ENCODE peak calls at places on chromosomes 3 and 15, in ten cellular contexts. C is ACHN; R is hepatocyte; V is activated CD4-positive, alpha-beta T cell treated with anti-CD3 and anti-CD28 coated beads, Interleukin-2, amount 50 U/mL, for 24 hours; F is right cardiac atrium; J is anterior cingulate cortex; B is lung; Q is foreskin fibroblast; K is stimulated activated effector memory CD8-positive, alpha-beta T cell treated with anti-CD3 and anti-CD28 coated beads, Interleukin-12 subunit alpha, Interleukin-12 subunit beta, amount 100 ng/mL, for 72 hours; Y is activated CD8-positive, alpha-beta memory T cell treated with anti-CD3 and anti-CD28 coated beads, Interleukin-2, amount 50 U/mL, for 4 hours. A is an unnamed sample.

GRCh38 chr15:32029409-32029861 is 880 bp upstream of the CHRNA7 start:
- DNase-seq in C (peak; percentile 6), Q (no peak), Y (no peak), B (no peak), R (peak; percentile 74), K (no peak), V (no peak), J (no peak), F (no peak), A (peak; percentile 35)

GRCh38 chr15:66080791-66081475 is 172.6 kb downstream of the MEGF11 start:
- DNase-seq in F (no peak), B (no peak), R (peak; percentile 84), Q (peak; percentile 51), J (peak; percentile 23), V (no peak), K (no peak), C (peak; percentile 70), Y (no peak), A (peak; percentile 71)

GRCh38 chr3:165491487-165491886 is 295.3 kb upstream of the SLITRK3 start:
- DNase-seq in F (no peak), R (no peak), Q (no peak), J (no peak), B (no peak), V (no peak), K (no peak), C (no peak), Y (no peak), A (no peak)

GRCh38 chr3:144029769-144030168 is 58.1 kb downstream of the DIPK2A start:
- DNase-seq in J (no peak), R (no peak), B (no peak), Q (no peak), Y (no peak), K (no peak), C (no peak), V (no peak), F (no peak), A (no peak)

GRCh38 chr15:85756411-85757072 is 38.2 kb downstream of the KLHL25 start:
- DNase-seq in Y (no peak), B (no peak), Q (no peak), J (no peak), C (no peak), R (no peak), K (no peak), F (no peak), V (no peak), A (no peak)

GRCh38 chr3:186589856-186590579 is 19.5 kb downstream of the DNAJB11 start:
- DNase-seq in F (no peak), Q (peak; percentile 33), Y (no peak), B (peak; percentile 42), C (no peak), J (no peak), K (no peak), R (no peak), V (no peak), A (peak; percentile 89)

GRCh38 chr3:197350446-197350845 is 52.0 kb upstream of the DLG1 start:
- DNase-seq in J (no peak), V (no peak), K (no peak), F (no peak), Q (no peak), B (no peak), R (no peak), Y (no peak), C (no peak), A (no peak)

GRCh38 chr3:127375151-127375937 is 87.5 kb upstream of the PRR20G start:
- DNase-seq in C (no peak), Q (no peak), K (no peak), J (no peak), Y (no peak), R (no peak), B (no peak), V (no peak), F (no peak), A (no peak)

GRCh38 chr3:177977381-177978158 is 558.7 kb upstream of the KCNMB2 start:
- DNase-seq in Y (no peak), V (no peak), C (peak; percentile 48), R (no peak), F (no peak), Q (peak; percentile 91), B (no peak), K (no peak), J (no peak), A (no peak)

GRCh38 chr3:179653777-179654117 is 907 bp downstream of the USP13 start:
- DNase-seq in Q (no peak), R (peak; percentile 30), B (no peak), J (no peak), V (no peak), F (peak; percentile 23), C (peak; percentile 9), K (no peak), Y (peak; percentile 27), A (no peak)

GRCh38 chr3:188689101-188689574 is 482.6 kb upstream of the TPRG1 start:
- DNase-seq in K (no peak), V (no peak), B (no peak), Q (peak; percentile 55), J (no peak), R (no peak), C (no peak), Y (no peak), F (peak; percentile 27), A (no peak)

GRCh38 chr3:16905704-16906103 is 20.9 kb downstream of the PLCL2 start:
- DNase-seq in R (no peak), V (no peak), K (no peak), Y (no peak), Q (no peak), B (no peak), J (no peak), C (no peak), F (no peak), A (no peak)

GRCh38 chr15:36177590-36178281 is 401.7 kb upstream of the CDIN1 start:
- DNase-seq in K (no peak), C (no peak), B (no peak), F (no peak), Y (no peak), J (no peak), R (peak; percentile 48), V (no peak), Q (peak; percentile 34), A (peak; percentile 34)

GRCh38 chr15:84890670-84891147 is 6.2 kb downstream of the SLC28A1 start:
- DNase-seq in F (no peak), V (no peak), C (no peak), Q (no peak), R (no peak), Y (no peak), J (no peak), B (no peak), K (no peak), A (peak; percentile 93)

GRCh38 chr3:56885461-56885860 is 83.7 kb upstream of the ARHGEF3 start:
- DNase-seq in Y (no peak), F (no peak), Q (no peak), V (no peak), J (no peak), B (no peak), R (no peak), C (no peak), K (no peak), A (no peak)

GRCh38 chr15:68552344-68552743 is 26.4 kb upstream of the CORO2B start:
- DNase-seq in K (peak; percentile 38), J (no peak), F (no peak), Q (no peak), V (no peak), Y (no peak), C (no peak), R (no peak), B (peak; percentile 18), A (no peak)

GRCh38 chr3:135516143-135516542 is 449.4 kb upstream of the PPP2R3A start:
- DNase-seq in V (no peak), C (no peak), Y (no peak), K (no peak), R (no peak), Q (peak; percentile 43), B (no peak), F (no peak), J (no peak), A (no peak)

GRCh38 chr3:32399030-32399620 is 7.5 kb downstream of the CMTM7 start:
- DNase-seq in Y (no peak), R (peak; percentile 67), J (no peak), V (peak; percentile 43), B (no peak), C (peak; percentile 65), K (peak; percentile 63), Q (no peak), F (no peak), A (peak; percentile 59)

GRCh38 chr15:31161990-31162389 is 60.5 kb upstream of the TRPM1 start:
- DNase-seq in K (no peak), Y (no peak), C (no peak), B (no peak), Q (no peak), R (no peak), J (no peak), V (no peak), F (no peak), A (no peak)

GRCh38 chr3:189677667-189678066 is 46.5 kb downstream of the TP63 start:
- DNase-seq in Q (no peak), B (no peak), K (no peak), V (no peak), C (no peak), F (no peak), R (no peak), J (no peak), Y (no peak), A (no peak)

GRCh38 chr3:156211583-156211982 is 91.2 kb downstream of the KCNAB1 start:
- DNase-seq in F (no peak), B (no peak), R (no peak), J (no peak), Q (peak; percentile 31), V (no peak), C (no peak), K (no peak), Y (no peak), A (no peak)

GRCh38 chr3:47016934-47017435 is 37.5 kb downstream of the NBEAL2 start:
- DNase-seq in C (peak; percentile 54), R (no peak), Y (peak; percentile 41), J (no peak), B (no peak), K (peak; percentile 66), Q (peak; percentile 80), V (no peak), F (no peak), A (peak; percentile 43)

GRCh38 chr3:117234321-117234720 is 524.7 kb downstream of the TUSC7 start:
- DNase-seq in C (no peak), R (no peak), K (no peak), B (no peak), J (no peak), Y (no peak), Q (no peak), V (no peak), F (no peak), A (no peak)

GRCh38 chr3:187909871-187910270 is 164.6 kb upstream of the BCL6 start:
- DNase-seq in B (no peak), F (no peak), V (no peak), C (no peak), K (no peak), R (no peak), Q (no peak), J (no peak), Y (no peak), A (no peak)

GRCh38 chr3:37014620-37015019 is 21.3 kb downstream of the MLH1 start:
- DNase-seq in R (peak; percentile 8), F (peak; percentile 51), C (no peak), Y (no peak), V (no peak), K (no peak), J (no peak), B (no peak), Q (no peak), A (peak; percentile 22)

GRCh38 chr3:56303508-56303907 is 164.8 kb downstream of the ERC2 start:
- DNase-seq in J (no peak), V (no peak), R (peak; percentile 67), K (no peak), Q (peak; percentile 10), B (no peak), Y (no peak), F (peak; percentile 19), C (peak; percentile 35), A (peak; percentile 2)

GRCh38 chr15:43204016-43204901 is 16.6 kb downstream of the EPB42 start:
- DNase-seq in R (peak; percentile 72), F (peak; percentile 52), Q (peak; percentile 51), J (no peak), B (no peak), Y (peak; percentile 52), K (peak; percentile 58), V (peak; percentile 14), C (peak; percentile 61), A (peak; percentile 28)

GRCh38 chr3:73068419-73068818 is 7.0 kb downstream of the EBLN2 start:
- DNase-seq in K (no peak), C (no peak), B (no peak), R (no peak), Q (no peak), Y (no peak), V (no peak), J (no peak), F (no peak), A (no peak)

A was measured in small intestine.